ENCODE peak calls at places on chromosomes 11 and 22, in ten cellular contexts. One of them, this sample, is unnamed.

GRCh38 chr22:19419464-19420178 is 11.9 kb downstream of the HIRA start:
- DNase-seq in RPMI8226: peak
- DNase-seq in 8988T: no peak
- DNase-seq in T-helper 2 cell: peak
- DNase-seq in fibroblast of the conjunctiva: no peak
- DNase-seq in Daoy: no peak
- DNase-seq in OCI-LY7: peak
- DNase-seq in GM20000: peak
- DNase-seq in smooth muscle cell of the brain vasculature: no peak
- DNase-seq in stimulated activated CD4-positive, alpha-beta T cell treated with anti-CD3 and anti-CD28 coated beads, Interleukin-1b, Interleukin-23, amount 100 ng/mL, for 4 hours: no peak
- DNase-seq in this sample: no peak

GRCh38 chr11:64718084-64718779 is 4.8 kb downstream of the NRXN2 start:
- DNase-seq in RPMI8226: no peak
- DNase-seq in 8988T: peak
- DNase-seq in T-helper 2 cell: no peak
- DNase-seq in fibroblast of the conjunctiva: no peak
- DNase-seq in Daoy: no peak
- DNase-seq in OCI-LY7: no peak
- DNase-seq in GM20000: no peak
- DNase-seq in smooth muscle cell of the brain vasculature: no peak
- DNase-seq in stimulated activated CD4-positive, alpha-beta T cell treated with anti-CD3 and anti-CD28 coated beads, Interleukin-1b, Interleukin-23, amount 100 ng/mL, for 4 hours: no peak
- DNase-seq in this sample: no peak

GRCh38 chr11:31328698-31329097 is 40.8 kb downstream of the DCDC1 start:
- DNase-seq in RPMI8226: no peak
- DNase-seq in 8988T: no peak
- DNase-seq in T-helper 2 cell: no peak
- DNase-seq in fibroblast of the conjunctiva: no peak
- DNase-seq in Daoy: no peak
- DNase-seq in OCI-LY7: no peak
- DNase-seq in GM20000: no peak
- DNase-seq in smooth muscle cell of the brain vasculature: no peak
- DNase-seq in stimulated activated CD4-positive, alpha-beta T cell treated with anti-CD3 and anti-CD28 coated beads, Interleukin-1b, Interleukin-23, amount 100 ng/mL, for 4 hours: no peak
- DNase-seq in this sample: no peak

GRCh38 chr22:35383679-35384071 is 2.8 kb downstream of the HMOX1 start:
- DNase-seq in RPMI8226: no peak
- DNase-seq in 8988T: no peak
- DNase-seq in T-helper 2 cell: no peak
- DNase-seq in fibroblast of the conjunctiva: no peak
- DNase-seq in Daoy: no peak
- DNase-seq in OCI-LY7: no peak
- DNase-seq in GM20000: no peak
- DNase-seq in smooth muscle cell of the brain vasculature: no peak
- DNase-seq in stimulated activated CD4-positive, alpha-beta T cell treated with anti-CD3 and anti-CD28 coated beads, Interleukin-1b, Interleukin-23, amount 100 ng/mL, for 4 hours: no peak
- DNase-seq in this sample: no peak

GRCh38 chr11:57638005-57638760 is 11.5 kb downstream of the YPEL4 start:
- DNase-seq in RPMI8226: peak
- DNase-seq in 8988T: peak
- DNase-seq in T-helper 2 cell: no peak
- DNase-seq in fibroblast of the conjunctiva: peak
- DNase-seq in Daoy: peak
- DNase-seq in OCI-LY7: no peak
- DNase-seq in GM20000: peak
- DNase-seq in smooth muscle cell of the brain vasculature: peak
- DNase-seq in stimulated activated CD4-positive, alpha-beta T cell treated with anti-CD3 and anti-CD28 coated beads, Interleukin-1b, Interleukin-23, amount 100 ng/mL, for 4 hours: no peak
- DNase-seq in this sample: peak

GRCh38 chr11:2316169-2316962 is 14.6 kb downstream of the TSPAN32 start:
- DNase-seq in RPMI8226: no peak
- DNase-seq in 8988T: no peak
- DNase-seq in T-helper 2 cell: no peak
- DNase-seq in fibroblast of the conjunctiva: no peak
- DNase-seq in Daoy: no peak
- DNase-seq in OCI-LY7: no peak
- DNase-seq in GM20000: no peak
- DNase-seq in smooth muscle cell of the brain vasculature: no peak
- DNase-seq in stimulated activated CD4-positive, alpha-beta T cell treated with anti-CD3 and anti-CD28 coated beads, Interleukin-1b, Interleukin-23, amount 100 ng/mL, for 4 hours: no peak
- DNase-seq in this sample: no peak

GRCh38 chr11:6251990-6252473 is 7.6 kb upstream of the CCKBR start:
- DNase-seq in RPMI8226: no peak
- DNase-seq in 8988T: no peak
- DNase-seq in T-helper 2 cell: no peak
- DNase-seq in fibroblast of the conjunctiva: no peak
- DNase-seq in Daoy: no peak
- DNase-seq in OCI-LY7: no peak
- DNase-seq in GM20000: no peak
- DNase-seq in smooth muscle cell of the brain vasculature: no peak
- DNase-seq in stimulated activated CD4-positive, alpha-beta T cell treated with anti-CD3 and anti-CD28 coated beads, Interleukin-1b, Interleukin-23, amount 100 ng/mL, for 4 hours: no peak
- DNase-seq in this sample: no peak

GRCh38 chr11:91470656-91471055 is 754.0 kb upstream of the FAT3 start:
- DNase-seq in RPMI8226: no peak
- DNase-seq in 8988T: no peak
- DNase-seq in T-helper 2 cell: no peak
- DNase-seq in fibroblast of the conjunctiva: no peak
- DNase-seq in Daoy: no peak
- DNase-seq in OCI-LY7: no peak
- DNase-seq in GM20000: no peak
- DNase-seq in smooth muscle cell of the brain vasculature: no peak
- DNase-seq in stimulated activated CD4-positive, alpha-beta T cell treated with anti-CD3 and anti-CD28 coated beads, Interleukin-1b, Interleukin-23, amount 100 ng/mL, for 4 hours: no peak
- DNase-seq in this sample: no peak

GRCh38 chr11:70734911-70735310 is 336.6 kb downstream of the CTTN start:
- DNase-seq in RPMI8226: no peak
- DNase-seq in 8988T: no peak
- DNase-seq in T-helper 2 cell: no peak
- DNase-seq in fibroblast of the conjunctiva: no peak
- DNase-seq in Daoy: no peak
- DNase-seq in OCI-LY7: no peak
- DNase-seq in GM20000: no peak
- DNase-seq in smooth muscle cell of the brain vasculature: no peak
- DNase-seq in stimulated activated CD4-positive, alpha-beta T cell treated with anti-CD3 and anti-CD28 coated beads, Interleukin-1b, Interleukin-23, amount 100 ng/mL, for 4 hours: no peak
- DNase-seq in this sample: no peak

GRCh38 chr22:47355776-47356432 is 593.5 kb downstream of the TBC1D22A start:
- DNase-seq in RPMI8226: no peak
- DNase-seq in 8988T: no peak
- DNase-seq in T-helper 2 cell: no peak
- DNase-seq in fibroblast of the conjunctiva: no peak
- DNase-seq in Daoy: no peak
- DNase-seq in OCI-LY7: no peak
- DNase-seq in GM20000: no peak
- DNase-seq in smooth muscle cell of the brain vasculature: no peak
- DNase-seq in stimulated activated CD4-positive, alpha-beta T cell treated with anti-CD3 and anti-CD28 coated beads, Interleukin-1b, Interleukin-23, amount 100 ng/mL, for 4 hours: no peak
- DNase-seq in this sample: peak

GRCh38 chr11:11279956-11280689 is 72.9 kb downstream of the CSNK2A3 start:
- DNase-seq in RPMI8226: no peak
- DNase-seq in 8988T: no peak
- DNase-seq in T-helper 2 cell: peak
- DNase-seq in fibroblast of the conjunctiva: no peak
- DNase-seq in Daoy: peak
- DNase-seq in OCI-LY7: peak
- DNase-seq in GM20000: no peak
- DNase-seq in smooth muscle cell of the brain vasculature: peak
- DNase-seq in stimulated activated CD4-positive, alpha-beta T cell treated with anti-CD3 and anti-CD28 coated beads, Interleukin-1b, Interleukin-23, amount 100 ng/mL, for 4 hours: no peak
- DNase-seq in this sample: no peak

GRCh38 chr22:18085188-18085587 is 7.4 kb downstream of the PEX26 start:
- DNase-seq in RPMI8226: no peak
- DNase-seq in 8988T: no peak
- DNase-seq in T-helper 2 cell: no peak
- DNase-seq in fibroblast of the conjunctiva: no peak
- DNase-seq in Daoy: no peak
- DNase-seq in OCI-LY7: no peak
- DNase-seq in GM20000: no peak
- DNase-seq in smooth muscle cell of the brain vasculature: no peak
- DNase-seq in stimulated activated CD4-positive, alpha-beta T cell treated with anti-CD3 and anti-CD28 coated beads, Interleukin-1b, Interleukin-23, amount 100 ng/mL, for 4 hours: no peak
- DNase-seq in this sample: no peak

GRCh38 chr11:17148536-17148935 is 59.2 kb downstream of the PIK3C2A start:
- DNase-seq in RPMI8226: no peak
- DNase-seq in 8988T: no peak
- DNase-seq in T-helper 2 cell: peak
- DNase-seq in fibroblast of the conjunctiva: no peak
- DNase-seq in Daoy: no peak
- DNase-seq in OCI-LY7: no peak
- DNase-seq in GM20000: no peak
- DNase-seq in smooth muscle cell of the brain vasculature: no peak
- DNase-seq in stimulated activated CD4-positive, alpha-beta T cell treated with anti-CD3 and anti-CD28 coated beads, Interleukin-1b, Interleukin-23, amount 100 ng/mL, for 4 hours: no peak
- DNase-seq in this sample: no peak

GRCh38 chr11:103532133-103532788 is 423.0 kb downstream of the DYNC2H1 start:
- DNase-seq in RPMI8226: no peak
- DNase-seq in 8988T: peak
- DNase-seq in T-helper 2 cell: no peak
- DNase-seq in fibroblast of the conjunctiva: no peak
- DNase-seq in Daoy: peak
- DNase-seq in OCI-LY7: no peak
- DNase-seq in GM20000: no peak
- DNase-seq in smooth muscle cell of the brain vasculature: no peak
- DNase-seq in stimulated activated CD4-positive, alpha-beta T cell treated with anti-CD3 and anti-CD28 coated beads, Interleukin-1b, Interleukin-23, amount 100 ng/mL, for 4 hours: no peak
- DNase-seq in this sample: no peak

GRCh38 chr22:30664798-30665197 is 2.9 kb downstream of the DUSP18 start:
- DNase-seq in RPMI8226: no peak
- DNase-seq in 8988T: no peak
- DNase-seq in T-helper 2 cell: no peak
- DNase-seq in fibroblast of the conjunctiva: no peak
- DNase-seq in Daoy: no peak
- DNase-seq in OCI-LY7: no peak
- DNase-seq in GM20000: no peak
- DNase-seq in smooth muscle cell of the brain vasculature: no peak
- DNase-seq in stimulated activated CD4-positive, alpha-beta T cell treated with anti-CD3 and anti-CD28 coated beads, Interleukin-1b, Interleukin-23, amount 100 ng/mL, for 4 hours: no peak
- DNase-seq in this sample: no peak

GRCh38 chr11:79822771-79823170 is 381.9 kb upstream of the TENM4 start:
- DNase-seq in RPMI8226: no peak
- DNase-seq in 8988T: no peak
- DNase-seq in T-helper 2 cell: no peak
- DNase-seq in fibroblast of the conjunctiva: no peak
- DNase-seq in Daoy: no peak
- DNase-seq in OCI-LY7: no peak
- DNase-seq in GM20000: no peak
- DNase-seq in smooth muscle cell of the brain vasculature: no peak
- DNase-seq in stimulated activated CD4-positive, alpha-beta T cell treated with anti-CD3 and anti-CD28 coated beads, Interleukin-1b, Interleukin-23, amount 100 ng/mL, for 4 hours: no peak
- DNase-seq in this sample: no peak

GRCh38 chr11:64097468-64098317 is 62.0 kb downstream of the FLRT1 start:
- DNase-seq in RPMI8226: no peak
- DNase-seq in 8988T: no peak
- DNase-seq in T-helper 2 cell: no peak
- DNase-seq in fibroblast of the conjunctiva: no peak
- DNase-seq in Daoy: no peak
- DNase-seq in OCI-LY7: no peak
- DNase-seq in GM20000: no peak
- DNase-seq in smooth muscle cell of the brain vasculature: no peak
- DNase-seq in stimulated activated CD4-positive, alpha-beta T cell treated with anti-CD3 and anti-CD28 coated beads, Interleukin-1b, Interleukin-23, amount 100 ng/mL, for 4 hours: no peak
- DNase-seq in this sample: no peak

GRCh38 chr22:19769393-19769715 is 8.8 kb downstream of the TBX1 start:
- DNase-seq in RPMI8226: no peak
- DNase-seq in 8988T: no peak
- DNase-seq in T-helper 2 cell: no peak
- DNase-seq in fibroblast of the conjunctiva: no peak
- DNase-seq in Daoy: no peak
- DNase-seq in OCI-LY7: no peak
- DNase-seq in GM20000: no peak
- DNase-seq in smooth muscle cell of the brain vasculature: no peak
- DNase-seq in stimulated activated CD4-positive, alpha-beta T cell treated with anti-CD3 and anti-CD28 coated beads, Interleukin-1b, Interleukin-23, amount 100 ng/mL, for 4 hours: no peak
- DNase-seq in this sample: no peak

GRCh38 chr22:38038890-38039812 is 18.1 kb upstream of the PICK1 start:
- DNase-seq in RPMI8226: no peak
- DNase-seq in 8988T: no peak
- DNase-seq in T-helper 2 cell: no peak
- DNase-seq in fibroblast of the conjunctiva: no peak
- DNase-seq in Daoy: no peak
- DNase-seq in OCI-LY7: no peak
- DNase-seq in GM20000: no peak
- DNase-seq in smooth muscle cell of the brain vasculature: no peak
- DNase-seq in stimulated activated CD4-positive, alpha-beta T cell treated with anti-CD3 and anti-CD28 coated beads, Interleukin-1b, Interleukin-23, amount 100 ng/mL, for 4 hours: no peak
- DNase-seq in this sample: no peak

GRCh38 chr11:10348650-10349280 is 43.9 kb downstream of the ADM start:
- DNase-seq in RPMI8226: no peak
- DNase-seq in 8988T: no peak
- DNase-seq in T-helper 2 cell: no peak
- DNase-seq in fibroblast of the conjunctiva: no peak
- DNase-seq in Daoy: peak
- DNase-seq in OCI-LY7: no peak
- DNase-seq in GM20000: no peak
- DNase-seq in smooth muscle cell of the brain vasculature: no peak
- DNase-seq in stimulated activated CD4-positive, alpha-beta T cell treated with anti-CD3 and anti-CD28 coated beads, Interleukin-1b, Interleukin-23, amount 100 ng/mL, for 4 hours: no peak
- DNase-seq in this sample: no peak

GRCh38 chr22:30392661-30393321 is 4.0 kb upstream of the SEC14L2 start:
- DNase-seq in RPMI8226: no peak
- DNase-seq in 8988T: no peak
- DNase-seq in T-helper 2 cell: no peak
- DNase-seq in fibroblast of the conjunctiva: no peak
- DNase-seq in Daoy: no peak
- DNase-seq in OCI-LY7: peak
- DNase-seq in GM20000: peak
- DNase-seq in smooth muscle cell of the brain vasculature: no peak
- DNase-seq in stimulated activated CD4-positive, alpha-beta T cell treated with anti-CD3 and anti-CD28 coated beads, Interleukin-1b, Interleukin-23, amount 100 ng/mL, for 4 hours: no peak
- DNase-seq in this sample: no peak